ENCODE peak calls at places on chromosomes 13 and 19, in five cellular contexts. F, Y, L, P and H are unnamed samples.

GRCh38 chr19:33066543-33066942 is 1.9 kb upstream of the RHPN2 start:
- DNase-seq in Y (no peak), L (no peak), F (no peak), P (no peak), H (no peak)

GRCh38 chr13:106352850-106353249 is 182.6 kb downstream of the EFNB2 start:
- DNase-seq in F (no peak), Y (peak), L (no peak), P (no peak), H (no peak)

GRCh38 chr13:98014766-98015165 is 61.3 kb downstream of the IPO5 start:
- DNase-seq in P (no peak), Y (peak), F (no peak), L (no peak), H (no peak)

GRCh38 chr13:27211771-27212364 is 39.5 kb upstream of the RPL21 start:
- DNase-seq in F (no peak), Y (peak), P (no peak), L (no peak), H (no peak)

GRCh38 chr13:39407138-39407537 is 195.9 kb downstream of the LHFPL6 start:
- DNase-seq in Y (no peak), L (no peak), P (no peak), F (no peak), H (no peak)

GRCh38 chr13:37598572-37598971 is at the start of gene POSTN:
- DNase-seq in Y (no peak), P (no peak), L (no peak), F (peak), H (no peak)

GRCh38 chr19:2044709-2045500 is 6.1 kb downstream of the MKNK2 start:
- DNase-seq in P (no peak), Y (no peak), L (no peak), F (no peak), H (no peak)

GRCh38 chr13:21703846-21704245 is 33.0 kb downstream of the FGF9 start:
- DNase-seq in Y (no peak), F (no peak), L (no peak), P (no peak), H (no peak)

GRCh38 chr19:44587863-44588752 is 25.3 kb upstream of the IGSF23 start:
- DNase-seq in L (no peak), P (no peak), F (no peak), Y (peak), H (no peak)

GRCh38 chr19:12112701-12113100 is 27.4 kb downstream of the ZNF20 start:
- DNase-seq in F (no peak), Y (no peak), L (no peak), P (no peak), H (no peak)

GRCh38 chr19:6020972-6021805 is 43.2 kb upstream of the RANBP3 start:
- DNase-seq in Y (no peak), F (no peak), P (no peak), L (no peak), H (no peak)

GRCh38 chr13:66805657-66806056 is 424.5 kb downstream of the PCDH9 start:
- DNase-seq in L (no peak), F (no peak), P (no peak), Y (peak), H (peak)

GRCh38 chr19:10390652-10391286 is 10.4 kb upstream of the TYK2 start:
- DNase-seq in F (peak), P (no peak), Y (peak), L (peak), H (peak)

GRCh38 chr13:36454962-36455361 is 22.7 kb downstream of the CCNA1 start:
- DNase-seq in Y (no peak), P (no peak), L (no peak), F (peak), H (no peak)

GRCh38 chr13:93655132-93655531 is 428.5 kb downstream of the GPC6 start:
- DNase-seq in P (no peak), Y (no peak), L (no peak), F (no peak), H (no peak)

GRCh38 chr19:49154279-49154678 is 917 bp downstream of the HRC start:
- DNase-seq in Y (no peak), F (no peak), L (no peak), P (no peak), H (no peak)

GRCh38 chr13:84481958-84482357 is 599.7 kb upstream of the SLITRK1 start:
- DNase-seq in F (no peak), L (no peak), Y (peak), P (no peak), H (no peak)

GRCh38 chr19:32916969-32917611 is 47.5 kb upstream of the SLC7A9 start:
- DNase-seq in F (no peak), P (no peak), L (no peak), Y (no peak), H (no peak)

GRCh38 chr13:70568571-70568970 is 460.3 kb upstream of the KLHL1 start:
- DNase-seq in Y (peak), L (no peak), P (no peak), F (no peak), H (peak)

GRCh38 chr13:23354520-23354919 is 79.0 kb downstream of the SACS start:
- DNase-seq in P (no peak), Y (no peak), F (no peak), L (no peak), H (no peak)

GRCh38 chr13:44921931-44922758 is 67.1 kb downstream of the NUFIP1 start:
- DNase-seq in P (no peak), L (no peak), Y (peak), F (peak), H (peak)

DNA sequence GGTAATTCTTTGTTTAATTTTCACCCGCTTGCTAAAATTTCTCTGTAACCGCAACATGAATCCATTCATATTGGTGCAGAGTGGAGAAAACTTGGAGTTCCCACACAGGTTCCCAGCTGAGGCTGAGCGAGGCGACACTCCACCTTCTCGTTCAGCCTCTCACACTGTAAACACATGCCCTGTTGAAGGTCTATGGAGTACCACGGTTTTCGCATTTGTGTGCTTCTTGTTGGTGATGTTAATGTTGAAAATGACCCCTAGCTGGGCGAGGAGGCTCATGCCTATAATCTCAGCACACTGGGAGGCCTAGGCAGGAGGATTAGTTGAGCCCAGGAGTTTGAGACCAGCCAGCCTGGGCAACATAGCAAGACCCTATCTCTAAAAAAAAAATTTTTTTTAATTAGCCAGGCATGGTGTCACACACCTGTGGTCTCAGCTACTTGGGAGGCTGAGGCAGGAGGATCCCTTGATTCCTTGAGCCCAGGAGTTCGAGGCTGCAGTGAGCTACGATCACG is 67.2 kb downstream of the ARHGEF18 start:
- DNase-seq in P (no peak), F (no peak), L (no peak), Y (no peak), H (no peak)
- H3K27ac ChIP-seq in P (no peak), F (no peak), L (no peak), Y (no peak), H (no peak)

DNA sequence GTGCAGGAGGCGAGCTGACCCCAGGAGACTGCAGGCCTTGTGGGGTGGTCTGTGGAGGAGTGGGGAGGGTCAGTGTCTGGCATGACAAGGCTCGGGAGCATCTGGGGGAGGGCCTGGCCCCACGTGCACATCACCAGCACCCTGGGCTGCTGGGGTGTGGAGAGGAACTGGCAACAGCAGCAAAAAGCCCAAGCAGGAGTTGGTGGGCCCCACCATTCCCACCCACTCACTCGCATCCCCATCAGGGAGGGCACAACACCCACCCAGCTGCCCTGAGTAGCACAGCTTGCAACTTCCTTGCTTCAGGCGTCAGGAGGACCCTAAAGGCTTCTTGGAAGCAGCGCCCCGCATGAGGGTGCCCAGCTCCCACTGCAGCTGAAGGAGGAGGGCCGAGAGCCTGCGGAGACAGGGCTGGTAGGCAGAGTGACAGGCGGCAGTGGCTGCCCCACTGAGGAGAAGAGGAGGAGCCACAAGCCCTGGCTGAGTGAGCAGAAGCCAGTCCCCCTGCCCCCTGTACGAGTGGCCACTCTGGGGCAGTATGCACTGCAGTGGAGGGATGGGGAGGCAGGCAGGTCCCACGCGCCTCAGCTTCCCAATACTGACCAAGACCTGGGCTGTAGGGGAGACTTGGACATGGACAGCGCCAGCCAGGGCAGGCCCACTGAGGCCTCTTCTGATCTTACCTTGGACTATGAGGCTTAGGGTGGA is 26.5 kb downstream of the ELL start:
- DNase-seq in L (no peak), F (no peak), Y (no peak), P (no peak), H (no peak)
- H3K27ac ChIP-seq in L (peak), F (no peak), Y (no peak), P (no peak), H (no peak)

DNA sequence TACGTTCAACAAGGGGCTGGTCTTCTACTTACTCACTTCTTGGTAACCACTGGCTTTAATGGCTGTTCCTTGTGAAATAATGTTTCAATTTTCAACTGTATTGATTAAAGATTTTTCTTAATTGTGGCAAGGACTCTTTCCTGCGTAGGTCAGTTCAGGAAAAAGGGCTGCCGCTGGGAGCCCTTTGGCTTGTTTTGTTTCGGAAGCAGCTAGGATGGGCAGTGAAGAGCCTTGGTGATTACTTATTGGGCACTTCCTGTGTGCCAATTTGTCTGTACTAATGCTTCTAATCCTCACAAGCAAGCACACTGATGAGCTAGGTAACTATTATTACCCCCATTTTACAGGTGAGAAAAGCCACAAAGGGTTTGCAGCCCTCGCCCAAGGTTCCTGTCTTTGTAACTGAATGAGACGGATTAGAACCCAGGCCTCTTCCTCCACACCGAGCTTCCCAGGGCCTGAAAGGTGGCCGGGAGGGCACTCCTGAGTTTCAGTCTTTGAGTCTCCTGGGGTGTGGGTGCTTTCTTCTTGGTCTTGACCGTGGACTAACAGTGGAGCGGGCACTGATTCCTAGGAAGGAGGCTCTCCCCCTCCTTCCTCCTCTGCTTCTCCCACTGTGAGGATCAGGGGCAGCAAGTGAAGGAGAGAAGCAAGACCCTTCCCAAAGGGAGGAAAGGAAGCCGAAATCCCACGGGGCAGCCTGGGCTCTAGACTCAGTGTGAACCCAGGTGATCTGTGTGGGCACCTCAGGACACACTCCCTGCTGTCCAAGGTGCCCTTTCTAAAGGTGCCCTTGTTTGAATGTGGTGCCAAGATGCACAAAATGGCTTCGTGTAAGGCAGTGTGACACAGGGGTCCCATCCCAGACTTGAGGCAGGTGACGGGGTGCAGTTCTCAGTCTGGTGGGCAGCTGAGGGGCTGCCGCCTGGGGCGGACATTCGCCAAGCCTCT is 3.7 kb downstream of the COL4A2 start:
- DNase-seq in L (peak), P (no peak), F (no peak), Y (no peak), H (no peak)
- H3K27ac ChIP-seq in L (no peak), P (no peak), F (peak), Y (peak), H (no peak)

DNA sequence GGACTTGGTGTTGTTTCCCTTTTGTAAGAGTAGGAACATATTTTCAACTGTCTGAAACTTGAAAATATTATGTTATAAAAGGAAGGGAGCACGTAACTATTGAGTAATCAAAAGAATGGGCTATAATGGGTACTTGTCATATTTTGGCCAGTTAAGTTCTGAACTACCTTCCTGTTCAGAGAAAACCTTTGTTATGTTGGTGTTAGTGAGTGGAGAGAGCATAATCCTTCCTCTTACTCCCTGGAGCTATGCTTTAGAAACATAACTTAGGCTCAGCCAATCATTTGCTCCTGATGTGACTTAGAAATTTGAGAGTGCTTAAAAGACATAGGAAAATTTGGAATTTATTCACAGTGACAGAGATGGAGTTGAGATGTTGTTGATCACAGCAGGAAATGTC is 482.5 kb upstream of the SPRY2 start:
- DNase-seq in L (no peak), P (no peak), F (no peak), Y (no peak), H (no peak)
- H3K27ac ChIP-seq in L (no peak), P (no peak), F (no peak), Y (no peak), H (peak)